ENCODE peak calls at places on chromosome 2, in four cellular contexts. H is transverse colon, B is K562, K is GM12878. I is an unnamed sample.

GRCh38 chr2:110116033-110116710 is 550 bp upstream of the MALL start:
- DNase-seq in H (peak), B (peak), K (no peak), I (no peak)

GRCh38 chr2:106098081-106098480 is 96.0 kb downstream of the UXS1 start:
- DNase-seq in H (no peak), B (no peak), K (no peak), I (no peak)

GRCh38 chr2:143433158-143433557 is 303.9 kb downstream of the ARHGAP15 start:
- DNase-seq in H (no peak), B (peak), K (no peak), I (no peak)

GRCh38 chr2:108588070-108588668 is 53.9 kb downstream of the LIMS1 start:
- DNase-seq in H (no peak), B (peak), K (no peak), I (no peak)

GRCh38 chr2:121825003-121825950 is 69.8 kb downstream of the TSN start:
- DNase-seq in H (peak), B (no peak), K (no peak), I (no peak)

GRCh38 chr2:132615329-132616085 is 54.5 kb downstream of the LYPD1 start:
- DNase-seq in H (no peak), B (no peak), K (no peak), I (no peak)

GRCh38 chr2:59462418-59463197 is 1090.8 kb downstream of the BCL11A start:
- DNase-seq in H (no peak), B (no peak), K (no peak), I (no peak)

GRCh38 chr2:42100696-42101585 is 53.1 kb downstream of the PKDCC start:
- DNase-seq in H (peak), B (no peak), K (no peak), I (peak)

GRCh38 chr2:166167451-166167850 is 39.6 kb upstream of the SCN1A start:
- DNase-seq in H (no peak), B (no peak), K (no peak), I (no peak)

GRCh38 chr2:108271691-108272253 is 16.9 kb upstream of the SULT1C2 start:
- DNase-seq in H (peak), B (peak), K (no peak), I (no peak)

GRCh38 chr2:124248366-124248765 is 223.3 kb downstream of the CNTNAP5 start:
- DNase-seq in H (no peak), B (no peak), K (no peak), I (no peak)

GRCh38 chr2:58939388-58939787 is 698.3 kb upstream of the FANCL start:
- DNase-seq in H (no peak), B (no peak), K (no peak), I (no peak)

GRCh38 chr2:233491326-233491725 is 75.3 kb downstream of the USP40 start:
- DNase-seq in H (no peak), B (no peak), K (no peak), I (no peak)

GRCh38 chr2:61017556-61018318 is at the start of the genes PEX13 and PUS10:
- DNase-seq in H (peak), B (peak), K (peak), I (peak)

GRCh38 chr2:190881480-190882326 is 1.1 kb downstream of the GLS start:
- DNase-seq in H (peak), B (peak), K (peak), I (peak)

GRCh38 chr2:73285162-73285739 is 973 bp upstream of the FBXO41 start:
- DNase-seq in H (peak), B (peak), K (peak), I (no peak)

GRCh38 chr2:189221811-189222210 is 42.2 kb upstream of the COL5A2 start:
- DNase-seq in H (no peak), B (no peak), K (no peak), I (no peak)

GRCh38 chr2:69694894-69695849 is 46.8 kb upstream of the ANXA4 start:
- DNase-seq in H (no peak), B (no peak), K (no peak), I (no peak)

GRCh38 chr2:24945907-24946306 is 25.8 kb downstream of the DNAJC27 start:
- DNase-seq in H (no peak), B (no peak), K (no peak), I (no peak)

GRCh38 chr2:128442053-128442751 is 123.5 kb upstream of the HS6ST1 start:
- DNase-seq in H (peak), B (peak), K (no peak), I (peak)

GRCh38 chr2:176129013-176129796 is at the start of gene HOXD8:
- DNase-seq in H (peak), B (peak), K (no peak), I (peak)

GRCh38 chr2:177407031-177407430 is 14.5 kb downstream of the AGPS start:
- DNase-seq in H (no peak), B (no peak), K (no peak), I (no peak)

GRCh38 chr2:15983496-15983895 is 43.1 kb downstream of the MYCN start:
- DNase-seq in H (no peak), B (no peak), K (no peak), I (no peak)

GRCh38 chr2:20599861-20600461 is 50.9 kb downstream of the HS1BP3 start:
- DNase-seq in H (peak), B (no peak), K (no peak), I (no peak)

GRCh38 chr2:241129086-241129871 is 20.0 kb downstream of the PASK start:
- DNase-seq in H (no peak), B (no peak), K (no peak), I (no peak)

GRCh38 chr2:177533253-177533652 is 140.7 kb downstream of the AGPS start:
- DNase-seq in H (no peak), B (no peak), K (no peak), I (no peak)

GRCh38 chr2:134134313-134134706 is 119.6 kb upstream of the MGAT5 start:
- DNase-seq in H (no peak), B (no peak), K (no peak), I (no peak)

GRCh38 chr2:73969356-73969755 is 15.4 kb upstream of the TET3 start:
- DNase-seq in H (no peak), B (no peak), K (no peak), I (no peak)

GRCh38 chr2:173151671-173152398 is 76.2 kb downstream of the MAP3K20 start:
- DNase-seq in H (no peak), B (no peak), K (no peak), I (no peak)

GRCh38 chr2:115183144-115183543 is 740.7 kb downstream of the DPP10 start:
- DNase-seq in H (no peak), B (no peak), K (no peak), I (no peak)

GRCh38 chr2:50401772-50402653 is 629.9 kb downstream of the NRXN1 start:
- DNase-seq in H (peak), B (peak), K (no peak), I (peak)

GRCh38 chr2:230774348-230774951 is 61.8 kb downstream of the CAB39 start:
- DNase-seq in H (no peak), B (peak), K (no peak), I (no peak)

GRCh38 chr2:10716581-10716980 is 4.8 kb upstream of the ATP6V1C2 start:
- DNase-seq in H (no peak), B (no peak), K (no peak), I (no peak)
- TF ChIP-seq EP300 in H (no peak), B (no peak), K (no peak), I (no peak)

GRCh38 chr2:156434461-156435291 is 1.5 kb upstream of the GPD2 start:
- DNase-seq in H (no peak), B (no peak), K (no peak), I (no peak)

GRCh38 chr2:156429211-156429610 is 7.0 kb upstream of the GPD2 start:
- DNase-seq in H (no peak), B (no peak), K (no peak), I (no peak)

GRCh38 chr2:156427067-156427466 is 9.1 kb upstream of the GPD2 start:
- DNase-seq in H (no peak), B (no peak), K (no peak), I (no peak)

GRCh38 chr2:156430236-156430977 is 5.8 kb upstream of the GPD2 start:
- DNase-seq in H (no peak), B (no peak), K (no peak), I (no peak)

DNA sequence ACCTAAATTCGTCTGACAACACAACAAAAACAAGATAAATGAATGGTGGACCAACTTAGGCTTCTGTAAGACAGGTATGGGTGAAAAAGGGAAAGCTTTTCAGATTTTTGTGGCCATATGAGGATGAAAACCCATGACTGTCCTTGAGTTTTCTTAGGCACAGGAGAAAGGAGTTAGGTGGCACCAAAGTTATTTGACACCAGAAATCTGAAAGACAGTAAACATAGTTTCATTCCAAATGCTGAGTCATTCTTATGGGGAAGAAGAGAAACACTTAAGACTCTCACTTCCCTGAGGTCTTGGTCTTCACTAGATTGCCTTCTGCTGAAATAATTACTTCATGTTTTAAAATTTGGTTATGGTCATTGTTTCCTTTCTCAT is 5.2 kb upstream of the GPD2 start:
- DNase-seq in H (no peak), B (peak), K (peak), I (no peak)
- TF ChIP-seq POLR2AphosphoS5 in H (no peak), B (no peak), K (no peak), I (no peak)

DNA sequence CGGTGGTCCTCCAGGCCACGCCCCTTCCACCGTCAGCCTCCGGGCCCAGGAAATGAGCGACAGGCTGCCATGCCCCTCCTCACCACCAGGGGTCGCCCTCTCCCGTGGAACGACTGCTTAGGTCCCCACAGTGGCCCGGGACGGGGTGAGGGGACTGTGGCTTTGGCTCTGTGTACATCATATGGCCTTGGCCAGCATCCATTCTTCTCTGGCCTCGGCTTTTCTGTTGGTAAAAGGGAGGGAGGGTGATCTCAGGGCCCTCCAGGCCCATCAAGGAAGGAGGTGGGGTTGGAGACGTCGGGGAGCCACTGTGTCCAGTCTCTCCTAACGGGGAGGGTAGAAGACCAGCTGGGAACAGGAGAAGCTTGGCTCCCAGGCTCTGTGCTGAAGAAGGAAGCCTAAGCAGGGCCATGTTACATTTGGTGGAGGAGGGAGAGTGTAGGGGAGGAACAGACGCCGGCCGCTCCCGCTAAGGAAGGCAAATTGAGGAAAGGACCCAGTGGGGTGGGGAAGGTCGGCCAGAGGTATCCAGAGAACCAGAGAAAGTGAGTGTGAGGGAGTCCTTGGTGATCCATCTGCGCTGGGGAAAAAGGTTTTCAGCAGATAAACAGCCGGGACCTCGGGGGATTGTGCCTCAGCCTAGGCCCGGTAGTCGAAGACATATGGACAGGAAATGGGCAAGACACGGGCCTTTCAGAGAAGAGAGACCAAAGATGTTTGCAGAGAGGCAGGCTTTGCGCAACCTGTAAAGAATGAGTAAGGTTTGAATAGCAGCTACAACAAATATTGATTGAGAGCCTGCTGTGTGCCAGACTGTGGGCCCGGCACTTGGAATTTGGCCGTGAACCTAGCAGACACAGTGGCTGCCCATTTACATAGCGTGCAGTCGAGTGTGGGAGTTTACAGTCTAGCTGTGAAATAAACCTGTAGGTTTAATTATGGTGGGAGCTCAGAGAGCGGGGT is 2.5 kb downstream of the SH2D6 start:
- DNase-seq in H (peak), B (peak), K (no peak), I (peak)
- TF ChIP-seq POLR2A in H (no peak), B (peak), K (peak), I (peak)

DNA sequence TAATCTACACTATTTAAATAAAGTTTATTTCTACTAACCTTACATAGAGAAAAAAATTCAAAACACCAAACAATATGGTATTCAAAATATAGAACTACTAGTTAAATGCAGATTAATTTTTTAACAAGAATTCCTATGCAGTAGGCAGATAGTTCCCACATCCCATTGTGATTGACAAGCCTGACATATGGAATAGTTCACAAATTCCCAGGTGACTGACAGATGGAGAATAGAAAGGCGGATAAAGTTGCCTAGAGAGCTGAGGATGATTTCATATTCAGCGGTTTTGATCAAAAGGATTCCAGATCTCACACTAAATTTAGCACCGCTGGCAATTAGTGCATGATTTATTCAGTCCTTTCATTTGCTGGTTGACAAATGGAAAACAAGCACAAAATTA is 733.8 kb upstream of the POU3F3 start:
- DNase-seq in H (no peak), B (no peak), K (no peak), I (no peak)
- TF ChIP-seq EP300 in H (no peak), B (no peak), K (no peak), I (no peak)

I was measured in upper lobe of left lung.